ENCODE peak calls at places on chromosomes 1 and 21, in seven cellular contexts. I is hepatocyte, R is thoracic aorta, D is fibroblast of pulmonary artery, M is RWPE1, X is substantia nigra, V is left ventricle myocardium superior. L is an unnamed sample.

GRCh38 chr1:19336543-19336942 is 24.4 kb downstream of the SLC66A1 start:
- DNase-seq in I (peak), R (no peak), D (no peak), M (peak), X (no peak), V (no peak), L (peak)

GRCh38 chr1:185939142-185939541 is 205.0 kb downstream of the HMCN1 start:
- DNase-seq in I (no peak), R (no peak), D (no peak), M (no peak), X (no peak), V (no peak), L (no peak)

GRCh38 chr1:27360159-27361043 is 6.4 kb downstream of the MAP3K6 start:
- DNase-seq in I (peak), R (no peak), D (no peak), M (no peak), X (no peak), V (peak), L (no peak)

GRCh38 chr1:164622057-164622840 is 63.3 kb downstream of the PBX1 start:
- DNase-seq in I (no peak), R (no peak), D (no peak), M (no peak), X (no peak), V (peak), L (no peak)

GRCh38 chr1:102566182-102566581 is 542.1 kb downstream of the COL11A1 start:
- DNase-seq in I (no peak), R (no peak), D (peak), M (no peak), X (no peak), V (no peak), L (no peak)

GRCh38 chr1:175864183-175864582 is 120.8 kb upstream of the TNR start:
- DNase-seq in I (no peak), R (no peak), D (no peak), M (no peak), X (no peak), V (no peak), L (no peak)

GRCh38 chr1:220451541-220451940 is 76.4 kb upstream of the MARK1 start:
- DNase-seq in I (peak), R (no peak), D (no peak), M (no peak), X (no peak), V (no peak), L (no peak)

GRCh38 chr1:178126790-178127189 is 32.9 kb downstream of the RASAL2 start:
- DNase-seq in I (peak), R (no peak), D (peak), M (peak), X (no peak), V (no peak), L (peak)

GRCh38 chr1:206472454-206472853 is 2.2 kb downstream of the IKBKE start:
- DNase-seq in I (peak), R (no peak), D (peak), M (no peak), X (no peak), V (no peak), L (peak)

GRCh38 chr1:21955474-21956281 is 18.6 kb upstream of the HSPG2 start:
- DNase-seq in I (no peak), R (no peak), D (peak), M (peak), X (no peak), V (peak), L (peak)

GRCh38 chr1:6634278-6635052 is 9.8 kb downstream of the THAP3 start:
- DNase-seq in I (peak), R (no peak), D (peak), M (peak), X (no peak), V (peak), L (peak)

GRCh38 chr1:160768295-160768657 is 27.7 kb upstream of the LY9 start:
- DNase-seq in I (no peak), R (no peak), D (peak), M (no peak), X (peak), V (peak), L (no peak)

GRCh38 chr1:176208034-176208433 is 948 bp upstream of the COP1 start:
- DNase-seq in I (no peak), R (no peak), D (no peak), M (no peak), X (no peak), V (no peak), L (no peak)

GRCh38 chr1:159924025-159924790 is 1.1 kb downstream of the TAGLN2 start:
- DNase-seq in I (peak), R (peak), D (peak), M (peak), X (peak), V (peak), L (peak)

GRCh38 chr1:232548651-232549050 is 81.3 kb downstream of the SIPA1L2 start:
- DNase-seq in I (no peak), R (no peak), D (no peak), M (no peak), X (no peak), V (no peak), L (no peak)

GRCh38 chr1:204507317-204508105 is 8.7 kb upstream of the MDM4 start:
- DNase-seq in I (peak), R (no peak), D (peak), M (peak), X (no peak), V (no peak), L (no peak)

GRCh38 chr1:67256291-67257172 is 51.1 kb upstream of the IL12RB2 start:
- DNase-seq in I (no peak), R (no peak), D (peak), M (no peak), X (no peak), V (no peak), L (no peak)

GRCh38 chr1:41511239-41511540 is 26.7 kb upstream of the EDN2 start:
- DNase-seq in I (no peak), R (no peak), D (no peak), M (no peak), X (no peak), V (no peak), L (no peak)

GRCh38 chr1:207282049-207282448 is 39.4 kb upstream of the CD55 start:
- DNase-seq in I (no peak), R (no peak), D (peak), M (peak), X (no peak), V (no peak), L (no peak)

GRCh38 chr1:153795325-153795837 is 20.2 kb downstream of the SLC27A3 start:
- DNase-seq in I (no peak), R (no peak), D (no peak), M (no peak), X (no peak), V (no peak), L (no peak)

GRCh38 chr1:198959676-198960075 is 320.8 kb downstream of the PTPRC start:
- DNase-seq in I (no peak), R (no peak), D (no peak), M (no peak), X (no peak), V (no peak), L (no peak)

GRCh38 chr21:25735895-25736597 is 1.3 kb downstream of the GABPA start:
- DNase-seq in I (peak), R (no peak), D (peak), M (no peak), X (no peak), V (no peak), L (peak)

GRCh38 chr1:227886503-227886961 is 61.2 kb downstream of the WNT9A start:
- DNase-seq in I (peak), R (no peak), D (no peak), M (no peak), X (no peak), V (peak), L (peak)

GRCh38 chr1:91026320-91026719 is 4.5 kb upstream of the ZNF644 start:
- DNase-seq in I (no peak), R (no peak), D (no peak), M (no peak), X (no peak), V (no peak), L (no peak)

GRCh38 chr1:212600071-212600915 is 8.3 kb upstream of the ATF3 start:
- DNase-seq in I (no peak), R (no peak), D (no peak), M (no peak), X (no peak), V (no peak), L (no peak)

GRCh38 chr1:147514233-147514632 is 27.1 kb upstream of the BCL9 start:
- DNase-seq in I (no peak), R (no peak), D (no peak), M (no peak), X (no peak), V (no peak), L (no peak)

GRCh38 chr21:32494946-32495703 is 82.6 kb downstream of the EVA1C start:
- DNase-seq in I (peak), R (peak), D (peak), M (peak), X (no peak), V (no peak), L (peak)

GRCh38 chr1:119361611-119362010 is 7.0 kb upstream of the HAO2 start:
- DNase-seq in I (no peak), R (no peak), D (no peak), M (no peak), X (no peak), V (no peak), L (no peak)

GRCh38 chr1:23286401-23286800 is 57.7 kb downstream of the HNRNPR start:
- DNase-seq in I (no peak), R (no peak), D (no peak), M (no peak), X (no peak), V (no peak), L (no peak)

GRCh38 chr1:31576201-31576669 is at the start of gene TINAGL1:
- DNase-seq in I (peak), R (no peak), D (no peak), M (peak), X (no peak), V (peak), L (peak)

GRCh38 chr1:224632381-224632871 is 16.3 kb downstream of the CNIH3 start:
- DNase-seq in I (no peak), R (no peak), D (peak), M (no peak), X (no peak), V (no peak), L (peak)

GRCh38 chr1:245717611-245718010 is 562.8 kb downstream of the KIF26B start:
- DNase-seq in I (no peak), R (no peak), D (peak), M (no peak), X (no peak), V (no peak), L (no peak)

GRCh38 chr1:32215629-32216505 is 6.3 kb downstream of the TMEM234 start:
- DNase-seq in I (peak), R (no peak), D (peak), M (peak), X (no peak), V (peak), L (peak)

GRCh38 chr1:17540255-17541001 is 930 bp downstream of the ARHGEF10L start:
- DNase-seq in I (peak), R (no peak), D (peak), M (no peak), X (no peak), V (peak), L (peak)

GRCh38 chr1:54597455-54598030 is 25.8 kb downstream of the FAM151A start:
- DNase-seq in I (no peak), R (no peak), D (no peak), M (no peak), X (no peak), V (no peak), L (peak)

GRCh38 chr1:97726386-97726785 is 194.4 kb downstream of the DPYD start:
- DNase-seq in I (no peak), R (no peak), D (no peak), M (no peak), X (no peak), V (no peak), L (no peak)

GRCh38 chr1:176141449-176141848 is 65.6 kb downstream of the COP1 start:
- DNase-seq in I (no peak), R (no peak), D (no peak), M (no peak), X (no peak), V (no peak), L (no peak)

GRCh38 chr1:80054129-80054528 is 1047.6 kb upstream of the ADGRL4 start:
- DNase-seq in I (peak), R (no peak), D (peak), M (peak), X (no peak), V (peak), L (no peak)

GRCh38 chr1:118338991-118339390 is 154.0 kb upstream of the SPAG17 start:
- DNase-seq in I (no peak), R (no peak), D (no peak), M (no peak), X (no peak), V (peak), L (no peak)

L was measured in osteoblast.